ENCODE peak calls at places on chromosome 20, in five cellular contexts. F is MM.1S; V is ovary; B is effector memory CD4-positive, alpha-beta T cell; S is activated gamma-delta T cell. E is an unnamed sample.

GRCh38 chr20:56422824-56423189 is 10.7 kb downstream of the CASS4 start:
- DNase-seq in S (no peak), V (no peak), F (no peak), B (no peak), E (no peak)

GRCh38 chr20:19903168-19903676 is 113.9 kb upstream of the NAA20 start:
- DNase-seq in F (peak; percentile 75), B (no peak), S (no peak), V (peak; percentile 32), E (no peak)

GRCh38 chr20:41217422-41217821 is 80.1 kb downstream of the PLCG1 start:
- DNase-seq in B (no peak), F (no peak), V (no peak), S (no peak), E (no peak)

GRCh38 chr20:6956574-6956973 is 189.1 kb downstream of the BMP2 start:
- DNase-seq in S (no peak), F (no peak), B (no peak), V (no peak), E (no peak)

GRCh38 chr20:11266571-11266970 is 592.8 kb upstream of the JAG1 start:
- DNase-seq in B (no peak), S (no peak), V (no peak), F (no peak), E (no peak)

GRCh38 chr20:57770852-57771746 is 61.3 kb upstream of the PMEPA1 start:
- DNase-seq in B (no peak), S (no peak), V (no peak), F (no peak), E (no peak)

GRCh38 chr20:52305843-52306242 is 114.3 kb upstream of the ZFP64 start:
- DNase-seq in B (no peak), S (no peak), F (no peak), V (no peak), E (no peak)

GRCh38 chr20:41249371-41249770 is 68.2 kb downstream of the ZHX3 start:
- DNase-seq in V (peak; percentile 86), B (no peak), S (no peak), F (no peak), E (no peak)

GRCh38 chr20:17822039-17822438 is 122.3 kb downstream of the BANF2 start:
- DNase-seq in V (peak; percentile 40), F (peak; percentile 54), S (no peak), B (no peak), E (no peak)

GRCh38 chr20:35215066-35215956 is 11.2 kb upstream of the MMP24 start:
- DNase-seq in B (no peak), F (no peak), S (no peak), V (no peak), E (no peak)

GRCh38 chr20:59217794-59218193 is 54.2 kb downstream of the ZNF831 start:
- DNase-seq in B (no peak), S (no peak), V (no peak), F (no peak), E (no peak)

GRCh38 chr20:40241944-40242343 is 447.1 kb downstream of the MAFB start:
- DNase-seq in V (no peak), B (no peak), F (no peak), S (no peak), E (no peak)

GRCh38 chr20:52490715-52491430 is 299.3 kb upstream of the ZFP64 start:
- DNase-seq in S (no peak), V (no peak), F (no peak), B (no peak), E (no peak)

GRCh38 chr20:401682-402495 is 6.2 kb upstream of the RBCK1 start:
- DNase-seq in F (no peak), S (no peak), B (no peak), V (no peak), E (no peak)

GRCh38 chr20:45918182-45918737 is 6.3 kb upstream of the PLTP start:
- DNase-seq in S (no peak), B (no peak), F (no peak), V (peak; percentile 29), E (no peak)

GRCh38 chr20:63567132-63567381 is 7.0 kb downstream of the HELZ2 start:
- DNase-seq in F (no peak), B (no peak), S (no peak), V (no peak), E (no peak)

GRCh38 chr20:10919549-10920140 is 245.8 kb upstream of the JAG1 start:
- DNase-seq in S (no peak), F (no peak), B (no peak), V (peak; percentile 19), E (no peak)

GRCh38 chr20:43955244-43956191 is 40.9 kb downstream of the TOX2 start:
- DNase-seq in S (no peak), V (peak; percentile 17), B (peak; percentile 11), F (peak; percentile 83), E (peak; percentile 35)

GRCh38 chr20:3239026-3239866 is at the start of gene SLC4A11:
- DNase-seq in F (peak; percentile 37), S (no peak), V (no peak), B (peak; percentile 11), E (no peak)

GRCh38 chr20:37225146-37225545 is 36.5 kb downstream of the GHRH start:
- DNase-seq in V (no peak), B (no peak), S (no peak), F (no peak), E (no peak)

GRCh38 chr20:49937023-49937929 is 1.1 kb downstream of the RNF114 start:
- DNase-seq in F (peak; percentile 10), B (no peak), V (no peak), S (no peak), E (no peak)

GRCh38 chr20:46084805-46085792 is 4.7 kb downstream of the NCOA5 start:
- DNase-seq in S (no peak), F (no peak), V (no peak), B (no peak), E (no peak)

GRCh38 chr20:49853640-49854039 is 41.0 kb downstream of the SLC9A8 start:
- DNase-seq in S (no peak), B (no peak), F (no peak), V (no peak), E (no peak)

GRCh38 chr20:39897058-39897457 is 792.0 kb downstream of the MAFB start:
- DNase-seq in B (no peak), V (no peak), S (no peak), F (no peak), E (no peak)